ENCODE peak calls at places on chromosomes 7 and 10, in seven cellular contexts. A is body of pancreas; K is colonic mucosa; Q is GM04504; M is hippocampal formation; B is adipocyte; H is stimulated activated CD8-positive, alpha-beta memory T cell treated with anti-CD3 and anti-CD28 coated beads, Interleukin-2, amount 100 ng/mL, for 48 hours. W is an unnamed sample.

GRCh38 chr7:129896568-129897382 is 56.0 kb downstream of the UBE2H start:
- DNase-seq in A (no peak), K (no peak), Q (no peak), M (no peak), B (no peak), H (no peak), W (no peak)

GRCh38 chr10:79436066-79436849 is 9.2 kb downstream of the ZCCHC24 start:
- DNase-seq in A (no peak), K (no peak), Q (no peak), M (no peak), B (no peak), H (no peak), W (no peak)

GRCh38 chr7:154532771-154533170 is 470.2 kb downstream of the PAXIP1 start:
- DNase-seq in A (no peak), K (no peak), Q (no peak), M (no peak), B (no peak), H (no peak), W (no peak)

GRCh38 chr7:149209518-149210269 is 14.3 kb downstream of the ZNF282 start:
- DNase-seq in A (peak), K (peak), Q (no peak), M (no peak), B (peak), H (peak), W (no peak)

GRCh38 chr7:90119178-90119971 is 34.9 kb upstream of the STEAP1 start:
- DNase-seq in A (peak), K (peak), Q (no peak), M (peak), B (peak), H (no peak), W (peak)

GRCh38 chr7:32042900-32043299 is 27.3 kb downstream of the PDE1C start:
- DNase-seq in A (no peak), K (no peak), Q (no peak), M (no peak), B (no peak), H (no peak), W (no peak)

GRCh38 chr10:1573981-1574380 is 163.3 kb downstream of the ADARB2 start:
- DNase-seq in A (no peak), K (no peak), Q (no peak), M (no peak), B (no peak), H (no peak), W (no peak)

GRCh38 chr10:28291881-28292297 is 11.0 kb downstream of the MPP7 start:
- DNase-seq in A (peak), K (no peak), Q (peak), M (no peak), B (peak), H (no peak), W (no peak)

GRCh38 chr7:139601176-139601575 is 77.7 kb downstream of the CLEC2L start:
- DNase-seq in A (no peak), K (no peak), Q (no peak), M (no peak), B (no peak), H (no peak), W (no peak)

GRCh38 chr7:47384755-47385475 is 197.0 kb downstream of the TNS3 start:
- DNase-seq in A (no peak), K (no peak), Q (no peak), M (no peak), B (no peak), H (no peak), W (no peak)

GRCh38 chr7:132500727-132501410 is 75.4 kb downstream of the PLXNA4 start:
- DNase-seq in A (peak), K (peak), Q (peak), M (no peak), B (no peak), H (no peak), W (peak)

GRCh38 chr7:101681170-101682007 is 52.3 kb upstream of the MYL10 start:
- DNase-seq in A (peak), K (no peak), Q (peak), M (peak), B (peak), H (no peak), W (peak)

GRCh38 chr10:92156874-92157273 is 134.0 kb downstream of the CPEB3 start:
- DNase-seq in A (no peak), K (no peak), Q (no peak), M (no peak), B (no peak), H (no peak), W (no peak)

GRCh38 chr10:124522903-124523260 is 61.3 kb downstream of the LHPP start:
- DNase-seq in A (peak), K (peak), Q (no peak), M (no peak), B (no peak), H (no peak), W (no peak)

GRCh38 chr7:79236352-79237028 is 217.0 kb downstream of the MAGI2 start:
- DNase-seq in A (no peak), K (no peak), Q (no peak), M (no peak), B (no peak), H (no peak), W (no peak)

GRCh38 chr10:59587083-59587755 is 122.4 kb downstream of the SLC16A9 start:
- DNase-seq in A (no peak), K (peak), Q (no peak), M (no peak), B (no peak), H (no peak), W (no peak)

GRCh38 chr7:1811850-1812692 is 142.0 kb downstream of the ELFN1 start:
- DNase-seq in A (no peak), K (no peak), Q (no peak), M (no peak), B (peak), H (no peak), W (no peak)

GRCh38 chr7:127974611-127975010 is 56.6 kb downstream of the LRRC4 start:
- DNase-seq in A (no peak), K (no peak), Q (no peak), M (no peak), B (no peak), H (no peak), W (no peak)

GRCh38 chr10:36358736-36359135 is 716.6 kb upstream of the FZD8 start:
- DNase-seq in A (no peak), K (no peak), Q (no peak), M (no peak), B (no peak), H (no peak), W (no peak)

GRCh38 chr10:99331207-99331803 is 2.1 kb downstream of the CNNM1 start:
- DNase-seq in A (no peak), K (no peak), Q (no peak), M (no peak), B (peak), H (no peak), W (no peak)

GRCh38 chr7:135599471-135599870 is 41.8 kb downstream of the NUP205 start:
- DNase-seq in A (no peak), K (no peak), Q (no peak), M (no peak), B (no peak), H (no peak), W (no peak)

GRCh38 chr7:143892527-143893300 is 9.3 kb downstream of the TCAF1 start:
- DNase-seq in A (no peak), K (no peak), Q (no peak), M (no peak), B (no peak), H (no peak), W (no peak)

GRCh38 chr10:11551915-11552602 is 59.4 kb downstream of the USP6NL start:
- DNase-seq in A (no peak), K (no peak), Q (peak), M (no peak), B (peak), H (no peak), W (no peak)

GRCh38 chr7:100578246-100579183 is 4.8 kb upstream of the SAP25 start:
- DNase-seq in A (no peak), K (no peak), Q (no peak), M (no peak), B (no peak), H (no peak), W (no peak)

GRCh38 chr10:28624351-28624750 is 53.0 kb upstream of the BAMBI start:
- DNase-seq in A (no peak), K (no peak), Q (no peak), M (no peak), B (no peak), H (no peak), W (no peak)

GRCh38 chr7:116601426-116601825 is 70.6 kb upstream of the MET start:
- DNase-seq in A (no peak), K (no peak), Q (no peak), M (no peak), B (no peak), H (no peak), W (no peak)

GRCh38 chr7:112789824-112790650 is at the start of gene TMEM168:
- DNase-seq in A (peak), K (peak), Q (peak), M (peak), B (peak), H (peak), W (peak)

GRCh38 chr7:129840757-129841156 is 112.0 kb downstream of the UBE2H start:
- DNase-seq in A (no peak), K (no peak), Q (no peak), M (no peak), B (peak), H (no peak), W (no peak)

GRCh38 chr10:23331567-23332290 is 12.9 kb downstream of the C10orf67 start:
- DNase-seq in A (no peak), K (no peak), Q (peak), M (no peak), B (peak), H (no peak), W (no peak)

GRCh38 chr10:20002657-20003056 is 186.4 kb downstream of the PLXDC2 start:
- DNase-seq in A (no peak), K (no peak), Q (no peak), M (no peak), B (no peak), H (no peak), W (no peak)

GRCh38 chr7:158124671-158125079 is 462.9 kb downstream of the PTPRN2 start:
- DNase-seq in A (no peak), K (no peak), Q (no peak), M (no peak), B (no peak), H (no peak), W (no peak)

GRCh38 chr10:127556911-127557310 is 7.8 kb downstream of the NPS start:
- DNase-seq in A (no peak), K (no peak), Q (no peak), M (no peak), B (peak), H (no peak), W (no peak)

GRCh38 chr7:108094375-108094774 is 35.8 kb downstream of the LAMB4 start:
- DNase-seq in A (no peak), K (no peak), Q (peak), M (no peak), B (peak), H (no peak), W (no peak)

GRCh38 chr7:27164381-27165088 is 802 bp downstream of the HOXA9 start:
- DNase-seq in A (no peak), K (no peak), Q (peak), M (no peak), B (no peak), H (no peak), W (no peak)

GRCh38 chr10:98038333-98038732 is 7.9 kb upstream of the CRTAC1 start:
- DNase-seq in A (no peak), K (no peak), Q (no peak), M (no peak), B (no peak), H (no peak), W (no peak)

W was measured in heart right ventricle.